ENCODE peak calls at places on chromosomes 12 and 14, in six cellular contexts. C is AG08395, T is nephron progenitor cell, I is endothelial cell, L is cerebellar cortex, Q is sigmoid colon. E is an unnamed sample.

GRCh38 chr12:59181378-59181777 is 261.1 kb upstream of the LRIG3 start:
- DNase-seq in C (no peak), T (no peak), I (no peak), L (no peak), Q (no peak), E (no peak)

GRCh38 chr12:1922075-1922709 is 3.7 kb upstream of the CACNA2D4 start:
- DNase-seq in C (no peak), T (no peak), I (no peak), L (no peak), Q (peak; percentile 58), E (peak; percentile 55)

GRCh38 chr14:101248056-101248725 is 313.1 kb upstream of the DIO3 start:
- DNase-seq in C (no peak), T (no peak), I (no peak), L (no peak), Q (no peak), E (no peak)

GRCh38 chr14:68661226-68662225 is 131.3 kb downstream of the ZFP36L1 start:
- DNase-seq in C (no peak), T (no peak), I (no peak), L (no peak), Q (peak; percentile 59), E (peak; percentile 54)

GRCh38 chr14:92937229-92937937 is 14.4 kb downstream of the CHGA start:
- DNase-seq in C (no peak), T (no peak), I (no peak), L (no peak), Q (no peak), E (no peak)

GRCh38 chr12:119804011-119804641 is 73.0 kb downstream of the CIT start:
- DNase-seq in C (peak; percentile 88), T (peak; percentile 72), I (peak; percentile 60), L (peak; percentile 89), Q (peak; percentile 71), E (peak; percentile 64)

GRCh38 chr12:120468846-120469449 is 600 bp downstream of the SRSF9 start:
- DNase-seq in C (no peak), T (peak; percentile 56), I (peak; percentile 57), L (peak; percentile 15), Q (peak; percentile 66), E (no peak)

GRCh38 chr14:54976316-54976715 is 50.6 kb downstream of the WDHD1 start:
- DNase-seq in C (peak; percentile 49), T (no peak), I (no peak), L (no peak), Q (no peak), E (peak; percentile 91)

GRCh38 chr12:23014749-23015148 is 389.8 kb downstream of the ETNK1 start:
- DNase-seq in C (no peak), T (no peak), I (no peak), L (no peak), Q (no peak), E (no peak)

E was measured in HT1080.